ENCODE peak calls at places on chromosomes 11 and 22, in ten cellular contexts. X is endothelial cell of umbilical vein, Z is GM13977, U is NB4, G is HCT116, L is lung, H is endothelial cell, I is MM.1S, F is pancreas, C is PC-9. A is an unnamed sample.
A peak's percentile ranks its signal among the peaks of the same experiment; 100 is the strongest.

GRCh38 chr22:22571862-22572261 is 12.8 kb upstream of the PRAME start:
- DNase-seq in X (no peak), Z (no peak), U (no peak), G (no peak), L (no peak), H (no peak), I (no peak), F (no peak), C (no peak), A (no peak)

GRCh38 chr11:63779044-63779443 is 10.5 kb upstream of the ZFTA start:
- DNase-seq in X (peak; percentile 31), Z (no peak), U (no peak), G (no peak), L (no peak), H (no peak), I (no peak), F (no peak), C (no peak), A (no peak)

GRCh38 chr11:2867722-2868548 is 17.6 kb downstream of the CDKN1C start:
- DNase-seq in X (no peak), Z (no peak), U (no peak), G (no peak), L (no peak), H (no peak), I (no peak), F (no peak), C (no peak), A (no peak)

GRCh38 chr11:8015753-8016239 is 28.7 kb downstream of the EIF3F start:
- DNase-seq in X (no peak), Z (no peak), U (no peak), G (no peak), L (no peak), H (no peak), I (no peak), F (peak; percentile 1), C (no peak), A (no peak)

GRCh38 chr11:128399186-128399585 is 188.2 kb downstream of the ETS1 start:
- DNase-seq in X (peak; percentile 50), Z (no peak), U (peak; percentile 28), G (no peak), L (no peak), H (no peak), I (no peak), F (no peak), C (no peak), A (no peak)

GRCh38 chr22:37432708-37433054 is 5.4 kb upstream of the ELFN2 start:
- DNase-seq in X (no peak), Z (no peak), U (no peak), G (no peak), L (no peak), H (no peak), I (no peak), F (no peak), C (no peak), A (no peak)

GRCh38 chr11:96161271-96162089 is 181.5 kb downstream of the MAML2 start:
- DNase-seq in X (no peak), Z (no peak), U (no peak), G (no peak), L (no peak), H (no peak), I (no peak), F (no peak), C (peak; percentile 6), A (peak; percentile 26)

GRCh38 chr22:49433717-49434611 is 393.7 kb downstream of the BRD1 start:
- DNase-seq in X (no peak), Z (no peak), U (peak; percentile 33), G (no peak), L (no peak), H (no peak), I (no peak), F (no peak), C (no peak), A (no peak)

GRCh38 chr11:4886186-4886585 is 4.5 kb downstream of the OR51T1 start:
- DNase-seq in X (no peak), Z (no peak), U (no peak), G (no peak), L (no peak), H (no peak), I (no peak), F (no peak), C (no peak), A (no peak)

GRCh38 chr11:4887591-4887990 is 5.9 kb downstream of the OR51T1 start:
- DNase-seq in X (no peak), Z (no peak), U (no peak), G (no peak), L (no peak), H (no peak), I (no peak), F (no peak), C (no peak), A (no peak)

GRCh38 chr11:4890279-4890678 is 8.6 kb downstream of the OR51T1 start:
- DNase-seq in X (no peak), Z (no peak), U (peak; percentile 2), G (no peak), L (no peak), H (no peak), I (no peak), F (no peak), C (no peak), A (no peak)

DNA sequence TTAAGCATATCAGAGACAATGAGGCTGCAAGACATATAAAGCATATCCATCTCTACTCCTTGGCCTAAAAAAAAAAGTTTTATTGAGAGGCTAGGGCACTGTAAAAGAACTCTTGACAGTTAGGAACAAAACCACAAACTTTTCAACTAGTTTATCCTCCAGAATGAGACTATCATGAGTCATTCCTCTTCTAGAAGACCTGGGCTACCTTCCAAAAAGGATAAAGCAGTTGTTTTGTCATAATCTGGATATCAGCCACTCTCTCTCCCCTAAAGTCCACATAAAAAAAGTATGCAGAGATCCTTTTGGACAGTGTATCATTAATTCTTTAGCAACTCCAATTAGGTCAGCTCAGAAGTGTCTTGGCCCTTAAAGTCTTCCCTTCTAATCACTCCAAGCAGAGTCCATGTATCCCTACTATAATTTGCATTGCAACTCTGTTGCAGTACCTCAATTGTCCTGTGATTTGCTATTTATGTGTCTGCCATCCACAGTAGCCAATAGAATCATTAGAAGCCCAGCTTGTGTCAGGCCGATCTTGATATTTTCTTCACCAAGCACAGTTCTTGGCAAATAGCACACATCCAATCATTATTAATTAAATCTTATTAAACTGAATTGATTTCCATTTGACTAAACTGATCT is 10.4 kb downstream of the OR51T1 start:
- DNase-seq in X (no peak), Z (no peak), U (no peak), G (no peak), L (no peak), H (no peak), I (no peak), F (no peak), C (no peak), A (no peak)
- TF ChIP-seq CTCF in X (no peak), Z (no peak), U (no peak), G (peak; percentile 27), L (no peak), H (peak; percentile 35), I (no peak), F (no peak), C (no peak), A (no peak)

GRCh38 chr11:126060651-126061220 is 1.9 kb downstream of the CDON start:
- DNase-seq in X (no peak), Z (no peak), U (no peak), G (no peak), L (no peak), H (no peak), I (no peak), F (no peak), C (no peak), A (no peak)

GRCh38 chr11:126059238-126059761 is 3.4 kb downstream of the CDON start:
- DNase-seq in X (no peak), Z (no peak), U (no peak), G (no peak), L (no peak), H (no peak), I (no peak), F (no peak), C (no peak), A (peak; percentile 39)

GRCh38 chr11:126063510-126063858 is 818 bp upstream of the CDON start:
- DNase-seq in X (no peak), Z (no peak), U (no peak), G (no peak), L (no peak), H (no peak), I (no peak), F (no peak), C (no peak), A (no peak)

GRCh38 chr11:126062679-126063509 is at the start of gene CDON:
- DNase-seq in X (peak; percentile 88), Z (peak; percentile 100), U (peak; percentile 95), G (peak; percentile 87), L (peak; percentile 90), H (peak; percentile 95), I (peak; percentile 97), F (peak; percentile 93), C (peak; percentile 80), A (peak; percentile 96)

DNA sequence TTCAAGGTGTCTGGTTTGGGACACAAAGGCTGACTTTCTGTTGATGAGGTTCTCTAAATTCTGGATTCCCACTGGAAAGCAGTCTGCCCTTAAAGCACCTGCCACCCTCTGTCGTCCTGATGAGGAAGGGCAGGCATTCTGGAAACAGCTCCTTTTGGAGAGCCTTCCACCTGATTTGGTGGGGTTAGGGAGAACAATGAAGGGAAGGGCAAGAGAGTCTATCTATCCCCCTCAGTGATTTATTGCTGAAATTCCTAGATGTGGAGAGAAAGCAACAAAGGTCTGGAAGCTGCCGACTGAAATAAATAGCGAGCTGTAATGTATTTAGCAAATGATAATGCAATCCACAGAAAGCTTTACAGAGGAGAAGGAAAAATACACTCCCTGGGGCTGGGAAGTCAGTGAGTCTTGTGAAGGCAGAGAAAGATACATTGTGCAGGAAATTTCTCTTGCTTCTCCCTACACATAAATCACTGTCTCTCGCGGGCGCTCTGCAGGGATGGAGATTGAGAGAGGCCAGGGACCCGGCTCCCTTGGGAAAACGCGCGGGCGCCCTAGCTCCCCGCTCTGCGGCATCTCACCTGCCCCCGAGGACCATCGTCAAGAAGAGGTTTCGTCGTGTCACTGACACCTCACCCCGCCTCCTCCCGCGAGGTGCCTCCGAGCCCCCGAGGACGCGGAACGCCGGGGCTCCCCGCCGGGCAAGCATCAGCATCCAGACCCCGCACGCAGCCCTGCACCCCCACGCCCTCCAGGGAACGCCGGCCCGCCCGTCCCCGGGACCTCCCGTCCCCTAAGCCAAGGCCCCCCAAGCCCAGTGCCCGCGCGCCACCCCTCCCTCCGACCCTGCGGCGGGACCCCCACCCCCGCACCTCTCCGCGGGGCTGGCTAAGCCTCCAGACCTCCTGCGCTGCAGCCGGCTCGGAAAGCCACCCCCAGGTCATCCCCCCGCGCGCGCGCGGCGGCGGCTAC is 673 bp downstream of the CDON start:
- DNase-seq in X (peak; percentile 36), Z (peak; percentile 34), U (no peak), G (peak; percentile 23), L (peak; percentile 44), H (peak; percentile 53), I (peak; percentile 32), F (peak; percentile 50), C (peak; percentile 56), A (peak; percentile 36)
- TF ChIP-seq CTCF in X (peak; percentile 17), Z (no peak), U (no peak), G (peak; percentile 56), L (no peak), H (peak; percentile 43), I (peak; percentile 18), F (peak; percentile 32), C (peak; percentile 69), A (peak; percentile 40)

GRCh38 chr11:65084598-65085375 is 765 bp downstream of the ZFPL1 start:
- DNase-seq in X (no peak), Z (no peak), U (no peak), G (no peak), L (no peak), H (no peak), I (no peak), F (no peak), C (no peak), A (no peak)

GRCh38 chr11:65087827-65088226 is 3.8 kb downstream of the ZFPL1 start:
- DNase-seq in X (no peak), Z (no peak), U (no peak), G (no peak), L (no peak), H (no peak), I (no peak), F (no peak), C (no peak), A (no peak)

GRCh38 chr11:65089621-65090020 is 5.6 kb downstream of the ZFPL1 start:
- DNase-seq in X (no peak), Z (no peak), U (no peak), G (no peak), L (no peak), H (no peak), I (peak; percentile 97), F (no peak), C (no peak), A (no peak)

GRCh38 chr11:65086809-65087208 is 2.8 kb downstream of the ZFPL1 start:
- DNase-seq in X (no peak), Z (no peak), U (no peak), G (no peak), L (no peak), H (no peak), I (no peak), F (no peak), C (no peak), A (no peak)

GRCh38 chr11:65087216-65087615 is 3.2 kb downstream of the ZFPL1 start:
- DNase-seq in X (no peak), Z (no peak), U (no peak), G (no peak), L (no peak), H (no peak), I (no peak), F (no peak), C (no peak), A (no peak)
- TF ChIP-seq CTCF in X (no peak), Z (no peak), U (no peak), G (no peak), L (no peak), H (no peak), I (no peak), F (no peak), C (no peak), A (no peak)

DNA sequence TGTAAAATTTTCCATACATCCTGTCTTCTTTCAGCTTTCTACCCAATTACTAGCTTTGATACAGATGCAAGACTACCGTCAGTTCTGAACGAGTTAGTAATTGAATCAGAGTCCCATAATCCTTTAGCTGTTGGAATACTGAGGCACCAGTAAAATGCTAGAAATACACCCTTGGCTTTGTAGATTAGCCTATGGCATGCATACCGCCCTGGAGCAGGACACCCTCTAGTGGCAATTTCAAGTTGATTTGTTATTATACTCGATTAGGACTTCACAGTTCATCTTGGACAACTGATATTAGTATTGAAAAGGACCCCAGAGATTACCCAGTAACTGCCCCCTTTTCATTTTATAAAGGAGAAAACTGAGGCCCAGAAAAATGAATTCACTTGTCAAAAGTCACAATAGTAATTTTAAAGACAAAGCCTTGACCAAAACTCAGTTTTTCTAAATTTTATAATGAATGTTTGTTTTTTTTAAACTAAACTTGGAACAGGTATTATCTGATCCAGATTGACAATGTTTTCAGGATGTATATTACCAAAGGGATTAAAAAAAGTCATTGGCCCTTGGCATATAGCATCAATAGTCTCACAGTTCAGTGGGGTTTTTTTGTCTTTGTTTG is 72.6 kb downstream of the HIPK3 start:
- DNase-seq in X (peak; percentile 75), Z (peak; percentile 34), U (peak; percentile 75), G (peak; percentile 48), L (no peak), H (peak; percentile 31), I (peak; percentile 65), F (no peak), C (peak; percentile 42), A (peak; percentile 16)
- TF ChIP-seq CTCF in X (peak; percentile 61), Z (peak; percentile 62), U (peak; percentile 47), G (peak; percentile 77), L (peak; percentile 67), H (peak; percentile 45), I (peak; percentile 73), F (no peak), C (peak; percentile 83), A (peak; percentile 57)

A was measured in nephron progenitor cell.